ENCODE peak calls at places on chromosomes 16 and 17, in nine cellular contexts. G is stimulated activated CD4-positive, alpha-beta T cell treated with anti-CD3 and anti-CD28 coated beads, Interleukin-1b, Interleukin-23, amount 100 ng/mL, for 24 hours; S is HuH-7; F is KBM-7; W is occipital lobe; A is type B pancreatic cell; E is foreskin melanocyte; D is stimulated activated effector memory CD8-positive, alpha-beta T cell treated with anti-CD3 and anti-CD28 coated beads, Interleukin-12 subunit alpha, Interleukin-12 subunit beta, amount 100 ng/mL, for 72 hours; X is GM12891. H is an unnamed sample.

GRCh38 chr16:84509032-84509950 is 4.8 kb upstream of the MEAK7 start:
- DNase-seq in G (no peak), S (no peak), D (no peak), F (no peak), E (no peak), X (no peak), W (no peak), A (no peak), H (no peak)

GRCh38 chr17:31534223-31534888 is 142.9 kb downstream of the RAB11FIP4 start:
- DNase-seq in W (no peak), A (no peak), S (no peak), E (no peak), D (no peak), X (no peak), F (no peak), G (no peak), H (no peak)

GRCh38 chr16:74726736-74727135 is 26.1 kb upstream of the MLKL start:
- DNase-seq in E (peak; percentile 11), A (no peak), W (no peak), F (peak; percentile 84), D (peak; percentile 15), X (no peak), G (no peak), S (no peak), H (peak; percentile 85)

GRCh38 chr17:10073026-10073425 is 125.4 kb downstream of the GAS7 start:
- DNase-seq in X (no peak), W (no peak), S (no peak), G (no peak), E (no peak), F (no peak), D (no peak), A (no peak), H (no peak)

GRCh38 chr16:48365030-48365600 is 20.1 kb downstream of the SIAH1 start:
- DNase-seq in X (no peak), A (no peak), G (no peak), D (no peak), F (no peak), E (no peak), S (no peak), W (no peak), H (no peak)

GRCh38 chr17:22459953-22460350 is 767.6 kb downstream of the KCNJ18 start:
- DNase-seq in X (no peak), W (no peak), D (no peak), S (no peak), E (no peak), G (no peak), A (no peak), F (no peak), H (no peak)

GRCh38 chr16:21116148-21116693 is 34.4 kb downstream of the DNAH3 start:
- DNase-seq in S (no peak), E (peak; percentile 30), X (no peak), G (no peak), W (no peak), F (peak; percentile 97), A (no peak), D (no peak), H (peak; percentile 88)

GRCh38 chr17:82062984-82063368 is 2.6 kb downstream of the DUS1L start:
- DNase-seq in A (no peak), X (no peak), S (no peak), E (no peak), D (no peak), F (no peak), G (no peak), W (no peak), H (no peak)

GRCh38 chr17:40110457-40110856 is 10.1 kb upstream of the NR1D1 start:
- DNase-seq in G (no peak), S (no peak), A (no peak), W (no peak), F (no peak), E (no peak), X (no peak), D (no peak), H (no peak)

GRCh38 chr16:27781195-27781524 is 231.2 kb downstream of the KATNIP start:
- DNase-seq in G (no peak), A (no peak), E (no peak), W (no peak), S (no peak), F (no peak), X (no peak), D (no peak), H (no peak)

GRCh38 chr16:54633943-54634362 is 296.7 kb upstream of the IRX5 start:
- DNase-seq in D (no peak), W (no peak), A (no peak), S (no peak), X (no peak), G (no peak), E (no peak), F (peak; percentile 35), H (peak; percentile 31)

GRCh38 chr17:27802033-27802432 is 1.7 kb upstream of the NOS2 start:
- DNase-seq in D (no peak), E (no peak), G (no peak), A (no peak), S (no peak), F (no peak), W (no peak), X (no peak), H (no peak)

GRCh38 chr17:29169806-29170591 is 10.2 kb downstream of the MYO18A start:
- DNase-seq in X (no peak), W (no peak), E (no peak), D (no peak), F (no peak), A (no peak), S (no peak), G (no peak), H (no peak)

GRCh38 chr17:63911041-63911635 is at the start of gene CSHL1:
- DNase-seq in X (no peak), D (no peak), E (no peak), G (no peak), W (no peak), A (no peak), S (no peak), F (no peak), H (no peak)

GRCh38 chr16:74608944-74609343 is 2.0 kb upstream of the GLG1 start:
- DNase-seq in E (no peak), F (peak; percentile 95), W (no peak), A (no peak), S (no peak), G (no peak), X (no peak), D (no peak), H (no peak)

GRCh38 chr17:73956595-73957465 is 246.6 kb upstream of the RPL38 start:
- DNase-seq in G (peak; percentile 35), W (peak; percentile 6), A (no peak), D (peak; percentile 14), X (peak; percentile 64), F (peak; percentile 49), E (no peak), S (peak; percentile 85), H (peak; percentile 72)

GRCh38 chr17:27552467-27552779 is 78.6 kb upstream of the LGALS9 start:
- DNase-seq in D (no peak), E (no peak), G (no peak), X (no peak), W (no peak), S (no peak), F (no peak), A (no peak), H (no peak)

GRCh38 chr17:67187927-67188326 is 57.1 kb downstream of the HELZ start:
- DNase-seq in D (no peak), X (no peak), G (no peak), F (no peak), E (no peak), W (no peak), S (no peak), A (no peak), H (no peak)

GRCh38 chr16:85541619-85542547 is 71.2 kb upstream of the GSE1 start:
- DNase-seq in G (no peak), F (no peak), X (no peak), S (no peak), W (no peak), A (no peak), D (no peak), E (peak; percentile 33), H (no peak)

GRCh38 chr17:43699438-43699756 is 37.7 kb upstream of the MEOX1 start:
- DNase-seq in S (no peak), F (no peak), A (no peak), X (no peak), G (no peak), E (no peak), D (no peak), W (no peak), H (no peak)

GRCh38 chr16:2475413-2476344 is 752 bp downstream of the TBC1D24 start:
- DNase-seq in S (no peak), F (no peak), G (peak; percentile 27), W (no peak), E (no peak), X (no peak), D (no peak), A (no peak), H (peak; percentile 72)

GRCh38 chr17:50270430-50271172 is 3.7 kb upstream of the TMEM92 start:
- DNase-seq in A (no peak), D (no peak), G (no peak), X (no peak), F (no peak), E (peak; percentile 16), W (no peak), S (peak; percentile 3), H (no peak)

GRCh38 chr16:64933890-64934289 is 188.0 kb downstream of the CDH11 start:
- DNase-seq in X (no peak), S (no peak), G (no peak), D (no peak), F (no peak), E (no peak), A (no peak), W (no peak), H (no peak)

GRCh38 chr16:10180771-10181163 is 1.5 kb downstream of the GRIN2A start:
- DNase-seq in E (no peak), A (peak; percentile 72), F (peak; percentile 51), S (peak; percentile 80), W (no peak), G (no peak), X (peak; percentile 46), D (no peak), H (peak; percentile 54)

GRCh38 chr17:79005063-79005861 is 4.3 kb downstream of the CANT1 start:
- DNase-seq in A (no peak), S (no peak), D (no peak), G (no peak), F (no peak), X (no peak), W (no peak), E (no peak), H (no peak)

GRCh38 chr16:66369055-66369592 is 2.6 kb downstream of the CDH5 start:
- DNase-seq in F (peak; percentile 66), G (no peak), S (no peak), D (no peak), W (no peak), X (no peak), A (no peak), E (no peak), H (no peak)

GRCh38 chr16:719815-720506 is 985 bp upstream of the ANTKMT start:
- DNase-seq in X (no peak), G (no peak), W (no peak), A (no peak), D (no peak), S (no peak), E (no peak), F (peak; percentile 90), H (no peak)

GRCh38 chr16:86961133-86961720 is 356.0 kb downstream of the C16orf95 start:
- DNase-seq in E (no peak), W (peak; percentile 30), X (no peak), D (no peak), A (no peak), G (no peak), F (no peak), S (no peak), H (no peak)

H was measured in NAMALWA.